ENCODE peak calls at places on chromosomes 16 and 17, in seven cellular contexts. Y is caudate nucleus, Q is EL, J is A172, P is EH, K is left lung, D is NCI-H2081. H is an unnamed sample.

GRCh38 chr17:40327735-40328385 is 18.9 kb downstream of the RARA start:
- DNase-seq in Q (no peak), D (no peak), K (peak), P (no peak), J (no peak), Y (no peak), H (no peak)

GRCh38 chr17:50917418-50917743 is 51.2 kb upstream of the TOB1 start:
- DNase-seq in J (no peak), P (no peak), Q (no peak), D (no peak), Y (no peak), K (no peak), H (no peak)

GRCh38 chr16:49399594-49400364 is 26.2 kb downstream of the C16orf78 start:
- DNase-seq in J (no peak), Y (no peak), Q (no peak), K (no peak), D (no peak), P (no peak), H (no peak)

GRCh38 chr17:53837131-53837530 is 14.4 kb downstream of the KIF2B start:
- DNase-seq in P (no peak), K (no peak), Y (no peak), J (no peak), Q (peak), D (no peak), H (no peak)

GRCh38 chr17:80187493-80187892 is 17.7 kb downstream of the CARD14 start:
- DNase-seq in P (peak), Y (no peak), D (no peak), Q (no peak), J (peak), K (peak), H (no peak)

GRCh38 chr17:38748329-38749221 is at the start of gene PCGF2:
- DNase-seq in D (peak), Y (peak), Q (peak), P (peak), K (peak), J (peak), H (peak)

GRCh38 chr17:82536220-82537201 is 17.0 kb downstream of the FOXK2 start:
- DNase-seq in Y (no peak), P (peak), K (peak), Q (peak), D (no peak), J (peak), H (no peak)

GRCh38 chr16:8108991-8109509 is 481.3 kb downstream of the TMEM114 start:
- DNase-seq in Q (no peak), Y (no peak), D (peak), P (no peak), J (peak), K (no peak), H (no peak)

GRCh38 chr17:68318103-68318991 is 27.1 kb downstream of the ARSG start:
- DNase-seq in K (no peak), J (peak), D (peak), P (peak), Q (peak), Y (no peak), H (no peak)

GRCh38 chr16:67666538-67667433 is at the start of the genes C16orf86 and ENKD1:
- DNase-seq in K (peak), D (peak), Y (peak), Q (peak), J (no peak), P (peak), H (peak)

GRCh38 chr17:80805032-80805751 is 186.4 kb upstream of the CHMP6 start:
- DNase-seq in Y (peak), P (peak), K (peak), D (no peak), J (no peak), Q (no peak), H (no peak)

GRCh38 chr16:64459821-64460220 is 662.0 kb downstream of the CDH11 start:
- DNase-seq in K (no peak), D (no peak), Q (peak), Y (no peak), J (no peak), P (peak), H (no peak)

GRCh38 chr17:78113804-78114785 is 14.5 kb downstream of the TMC6 start:
- DNase-seq in D (no peak), Q (no peak), K (peak), Y (no peak), J (no peak), P (no peak), H (no peak)

GRCh38 chr16:1911467-1912214 is 6.6 kb downstream of the HS3ST6 start:
- DNase-seq in J (no peak), D (no peak), K (peak), Y (no peak), Q (no peak), P (no peak), H (no peak)

GRCh38 chr17:40793800-40794199 is 6.0 kb downstream of the KRT28 start:
- DNase-seq in P (no peak), D (no peak), J (no peak), Q (no peak), K (no peak), Y (no peak), H (no peak)

GRCh38 chr16:50167603-50168002 is 14.5 kb downstream of the TENT4B start:
- DNase-seq in D (no peak), Y (no peak), K (no peak), J (no peak), P (no peak), Q (no peak), H (no peak)

GRCh38 chr16:83720213-83720612 is 87.6 kb upstream of the HSBP1 start:
- DNase-seq in P (no peak), J (no peak), Q (no peak), D (no peak), Y (no peak), K (no peak), H (no peak)

GRCh38 chr16:71474864-71475263 is 12.8 kb upstream of the ZNF23 start:
- DNase-seq in D (no peak), P (peak), Y (no peak), K (no peak), J (peak), Q (peak), H (no peak)

GRCh38 chr17:30517786-30518185 is 40.6 kb downstream of the GOSR1 start:
- DNase-seq in Q (peak), J (no peak), D (no peak), Y (no peak), P (peak), K (no peak), H (no peak)

GRCh38 chr16:28935924-28936783 is 4.4 kb downstream of the CD19 start:
- DNase-seq in P (peak), D (no peak), Y (peak), J (peak), Q (peak), K (peak), H (no peak)

GRCh38 chr16:89139907-89140361 is 31.6 kb upstream of the CDH15 start:
- DNase-seq in Q (no peak), J (no peak), Y (no peak), K (peak), D (peak), P (no peak), H (no peak)

GRCh38 chr17:17079761-17080160 is 37.5 kb downstream of the MPRIP start:
- DNase-seq in Y (peak), J (no peak), K (no peak), P (no peak), D (no peak), Q (no peak), H (peak)

GRCh38 chr16:30142672-30143346 is 19.8 kb upstream of the MAPK3 start:
- DNase-seq in K (no peak), D (no peak), J (no peak), Y (no peak), Q (no peak), P (no peak), H (no peak)

GRCh38 chr17:51189628-51190027 is 23.4 kb downstream of the NME2 start:
- DNase-seq in Q (no peak), J (no peak), P (no peak), K (no peak), D (no peak), Y (no peak), H (no peak)

GRCh38 chr16:71711789-71712188 is 12.7 kb downstream of the PHLPP2 start:
- DNase-seq in J (no peak), K (no peak), Q (no peak), D (no peak), Y (no peak), P (no peak), H (no peak)

GRCh38 chr17:34125921-34126320 is 129.2 kb upstream of the CCL2 start:
- DNase-seq in P (no peak), K (no peak), J (no peak), D (no peak), Y (no peak), Q (no peak), H (no peak)

GRCh38 chr17:64200080-64201042 is 62.7 kb downstream of the TEX2 start:
- DNase-seq in K (no peak), J (no peak), Y (no peak), P (peak), Q (peak), D (peak), H (no peak)

GRCh38 chr16:89198417-89199240 is 1.7 kb downstream of the SLC22A31 start:
- DNase-seq in Q (no peak), J (no peak), Y (no peak), K (peak), P (no peak), D (no peak), H (no peak)

GRCh38 chr17:81138083-81138482 is 27.2 kb upstream of the PVALEF start:
- DNase-seq in Y (no peak), D (no peak), K (no peak), Q (no peak), P (no peak), J (no peak), H (no peak)

GRCh38 chr16:11583889-11584565 is 2.7 kb downstream of the LITAF start:
- DNase-seq in P (peak), J (no peak), D (peak), K (no peak), Y (no peak), Q (no peak), H (no peak)

GRCh38 chr17:81959362-81960129 is 1.4 kb downstream of the NOTUM start:
- DNase-seq in J (no peak), K (peak), D (peak), Q (peak), P (peak), Y (peak), H (peak)

GRCh38 chr17:17176341-17176740 is 29.8 kb downstream of the PLD6 start:
- DNase-seq in P (no peak), D (no peak), Q (no peak), K (peak), J (no peak), Y (no peak), H (no peak)

GRCh38 chr16:30996324-30996999 is 11.5 kb downstream of the HSD3B7 start:
- DNase-seq in Q (peak), D (no peak), Y (no peak), K (no peak), J (no peak), P (peak), H (no peak)

H was measured in anterior cingulate cortex.